ENCODE peak calls at places on chromosomes 4 and X, in eight cellular contexts. N is spleen, W is H1, E is K562, F is transverse colon, M is GM12878, B is suprapubic skin, X is HCT116. P is an unnamed sample.

GRCh38 chr4:183430317-183430986 is 14.0 kb upstream of the CDKN2AIP start:
- DNase-seq in N (peak; percentile 58), W (peak; percentile 58), E (no peak), F (no peak), M (no peak), B (no peak), X (no peak), P (no peak)

GRCh38 chr4:87317527-87317926 is 5.2 kb downstream of the HSD17B13 start:
- DNase-seq in N (no peak), W (no peak), E (no peak), F (no peak), M (no peak), B (no peak), X (no peak), P (no peak)

GRCh38 chr4:34422472-34422871 is 1821.8 kb downstream of the ARAP2 start:
- DNase-seq in N (no peak), W (no peak), E (no peak), F (no peak), M (no peak), B (no peak), X (no peak), P (no peak)

GRCh38 chr4:13539721-13540445 is 4.4 kb downstream of the NKX3-2 start:
- DNase-seq in N (no peak), W (peak; percentile 64), E (no peak), F (no peak), M (no peak), B (no peak), X (no peak), P (no peak)

GRCh38 chr4:170758988-170759387 is 669.2 kb upstream of the AADAT start:
- DNase-seq in N (no peak), W (no peak), E (no peak), F (no peak), M (no peak), B (no peak), X (no peak), P (no peak)

GRCh38 chrX:115400960-115401359 is 111.4 kb downstream of the LUZP4 start:
- DNase-seq in N (no peak), W (peak; percentile 45), E (no peak), F (no peak), M (no peak), B (no peak), X (no peak), P (no peak)

GRCh38 chr4:72286185-72286584 is 254.4 kb downstream of the NPFFR2 start:
- DNase-seq in N (no peak), W (no peak), E (no peak), F (no peak), M (no peak), B (no peak), X (no peak), P (no peak)

GRCh38 chr4:55069248-55069647 is 56.1 kb downstream of the KDR start:
- DNase-seq in N (no peak), W (no peak), E (no peak), F (no peak), M (no peak), B (no peak), X (no peak), P (no peak)

GRCh38 chr4:183618681-183619080 is 40.3 kb downstream of the RWDD4 start:
- DNase-seq in N (no peak), W (no peak), E (no peak), F (no peak), M (no peak), B (no peak), X (no peak), P (no peak)

DNA sequence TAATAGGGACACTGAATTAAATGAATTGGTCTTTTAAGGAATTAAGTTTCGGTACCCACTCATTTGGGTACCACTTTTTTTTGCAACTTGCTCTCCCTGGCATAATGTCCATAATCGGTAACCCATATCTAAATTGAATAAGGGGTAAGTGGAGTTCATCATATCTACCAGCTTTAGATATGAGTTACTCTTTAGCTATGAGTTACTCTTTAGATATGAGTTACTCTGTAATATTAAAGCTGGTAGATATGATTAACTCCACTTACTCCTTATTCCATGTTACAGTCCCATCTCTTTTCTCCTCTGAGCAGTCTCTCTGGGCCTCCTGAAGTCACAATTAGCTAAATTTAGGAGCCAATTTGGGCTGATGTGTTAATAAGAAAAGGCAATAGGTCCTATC is 85.7 kb downstream of the TEX13C start:
- DNase-seq in N (no peak), W (no peak), E (no peak), F (no peak), M (no peak), B (no peak), X (no peak), P (no peak)
- TF ChIP-seq POLR2AphosphoS5 in N (no peak), W (no peak), E (no peak), F (no peak), M (no peak), B (no peak), X (no peak), P (no peak)

GRCh38 chr4:153539058-153539826 is 73.1 kb downstream of the TMEM131L start:
- DNase-seq in N (no peak), W (no peak), E (no peak), F (no peak), M (no peak), B (no peak), X (no peak), P (no peak)
- H3K27ac ChIP-seq in N (peak overlapping the region; percentile 20), W (no peak overlapping the region), E (no peak overlapping the region), F (peak overlapping the region; percentile 50), M (no peak overlapping the region), B (peak overlapping the region; percentile 54), X (no peak overlapping the region), P (peak overlapping the region; percentile 64)

DNA sequence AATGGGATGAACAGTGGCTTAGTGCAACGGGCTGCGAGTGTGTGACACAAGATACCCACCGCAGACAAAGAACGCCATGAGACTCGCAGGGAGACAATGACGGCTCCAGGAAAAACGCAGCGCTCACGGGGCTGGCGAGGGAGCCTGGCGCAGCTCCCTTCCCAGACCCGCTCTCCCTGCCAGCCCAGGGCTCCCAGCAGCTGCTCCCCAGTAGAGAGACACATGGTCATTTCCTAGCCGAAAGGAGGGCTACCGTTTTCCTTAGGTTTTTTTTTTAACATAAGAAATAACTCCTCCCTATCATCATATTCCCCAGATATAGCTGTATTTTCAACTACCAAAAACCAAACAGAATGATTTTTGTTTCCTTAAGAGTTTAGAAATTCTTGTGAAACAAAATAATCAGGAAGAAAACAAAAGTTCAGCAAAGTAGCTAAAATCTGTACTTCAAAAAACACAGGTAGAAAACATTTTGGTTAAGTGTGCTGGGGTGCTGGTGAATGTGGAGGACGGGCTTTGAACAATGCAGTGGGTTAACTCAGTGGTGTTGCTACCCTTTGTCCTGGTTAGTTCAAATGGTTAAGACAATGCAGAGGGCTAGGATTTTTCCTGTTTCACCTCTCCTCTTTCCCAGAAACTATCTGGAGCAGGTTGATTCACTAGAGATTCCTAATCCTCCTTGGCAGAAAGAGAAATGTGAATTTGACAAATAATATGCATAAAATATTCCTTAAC is 149.2 kb downstream of the MAML3 start:
- DNase-seq in N (no peak), W (peak; percentile 67), E (no peak), F (no peak), M (no peak), B (no peak), X (no peak), P (peak; percentile 55)
- TF ChIP-seq POLR2AphosphoS5 in N (peak; percentile 41), W (no peak), E (no peak), F (no peak), M (no peak), B (no peak), X (no peak), P (no peak)

GRCh38 chrX:36199926-36200325 is 280.4 kb downstream of the CFAP47 start:
- DNase-seq in N (no peak), W (no peak), E (no peak), F (no peak), M (no peak), B (no peak), X (no peak), P (no peak)
- H3K27ac ChIP-seq in N (no peak overlapping the region), W (no peak overlapping the region), E (no peak overlapping the region), F (no peak overlapping the region), M (no peak overlapping the region), B (no peak overlapping the region), X (no peak overlapping the region), P (no peak overlapping the region)

P was measured in breast epithelium.